ENCODE peak calls at places on chromosome 19, in seven cellular contexts. Z, L, T, A, G, U and R are unnamed samples.

GRCh38 chr19:45879971-45880370 is 6.0 kb downstream of the IRF2BP1 start:
- DNase-seq in Z (no peak), L (no peak), T (no peak), A (no peak), G (no peak), U (no peak), R (no peak)

GRCh38 chr19:13492128-13492527 is 14.2 kb downstream of the CACNA1A start:
- DNase-seq in Z (no peak), L (no peak), T (no peak), A (peak), G (no peak), U (no peak), R (no peak)

GRCh38 chr19:4516939-4517300 is 1.4 kb downstream of the PLIN4 start:
- DNase-seq in Z (no peak), L (no peak), T (no peak), A (no peak), G (no peak), U (no peak), R (no peak)

GRCh38 chr19:33438016-33438671 is 64.6 kb downstream of the CEBPG start:
- DNase-seq in Z (no peak), L (peak), T (peak), A (no peak), G (no peak), U (no peak), R (no peak)

GRCh38 chr19:15015946-15016542 is 33.2 kb upstream of the CASP14 start:
- DNase-seq in Z (no peak), L (no peak), T (no peak), A (peak), G (no peak), U (no peak), R (peak)

GRCh38 chr19:38266981-38267597 is 2.7 kb downstream of the SPINT2 start:
- DNase-seq in Z (no peak), L (no peak), T (no peak), A (peak), G (no peak), U (no peak), R (peak)

GRCh38 chr19:5339950-5340636 is 519 bp downstream of the PTPRS start:
- DNase-seq in Z (no peak), L (no peak), T (no peak), A (no peak), G (no peak), U (no peak), R (peak)

GRCh38 chr19:29380581-29380980 is 145.2 kb upstream of the VSTM2B start:
- DNase-seq in Z (no peak), L (peak), T (no peak), A (no peak), G (peak), U (peak), R (no peak)

GRCh38 chr19:17035842-17036424 is 9.3 kb upstream of the CPAMD8 start:
- DNase-seq in Z (peak), L (no peak), T (no peak), A (no peak), G (no peak), U (peak), R (peak)

GRCh38 chr19:17101686-17102628 is 26.4 kb downstream of the MYO9B start:
- DNase-seq in Z (no peak), L (no peak), T (no peak), A (no peak), G (no peak), U (no peak), R (no peak)

GRCh38 chr19:1567848-1568227 is 287 bp downstream of the MEX3D start:
- DNase-seq in Z (no peak), L (no peak), T (no peak), A (no peak), G (no peak), U (no peak), R (no peak)

GRCh38 chr19:12042893-12043292 is 7.4 kb upstream of the ZNF433 start:
- DNase-seq in Z (no peak), L (no peak), T (no peak), A (no peak), G (no peak), U (no peak), R (no peak)

GRCh38 chr19:4913996-4914735 is 4.9 kb downstream of the UHRF1 start:
- DNase-seq in Z (no peak), L (no peak), T (no peak), A (no peak), G (no peak), U (no peak), R (no peak)

GRCh38 chr19:16739546-16739945 is 19.9 kb downstream of the NWD1 start:
- DNase-seq in Z (no peak), L (no peak), T (no peak), A (no peak), G (no peak), U (no peak), R (no peak)

GRCh38 chr19:54345938-54346386 is 7.0 kb upstream of the LILRA4 start:
- DNase-seq in Z (peak), L (no peak), T (no peak), A (no peak), G (no peak), U (no peak), R (peak)

GRCh38 chr19:34317311-34317927 is 47.6 kb upstream of the GPI start:
- DNase-seq in Z (no peak), L (no peak), T (no peak), A (peak), G (peak), U (no peak), R (peak)

GRCh38 chr19:55176116-55176515 is 4.0 kb downstream of the SYT5 start:
- DNase-seq in Z (no peak), L (no peak), T (no peak), A (no peak), G (no peak), U (no peak), R (no peak)

GRCh38 chr19:54937926-54938325 is 9.4 kb downstream of the NLRP7 start:
- DNase-seq in Z (no peak), L (no peak), T (no peak), A (no peak), G (no peak), U (no peak), R (no peak)

GRCh38 chr19:50329146-50329925 is at the start of gene KCNC3:
- DNase-seq in Z (peak), L (peak), T (peak), A (peak), G (peak), U (peak), R (peak)

GRCh38 chr19:18290250-18291018 is 9.0 kb upstream of the JUND start:
- DNase-seq in Z (no peak), L (peak), T (no peak), A (no peak), G (no peak), U (peak), R (peak)

GRCh38 chr19:38513762-38514167 is 80.3 kb downstream of the RYR1 start:
- DNase-seq in Z (no peak), L (no peak), T (no peak), A (no peak), G (no peak), U (no peak), R (no peak)

GRCh38 chr19:1905071-1905862 is at the start of the genes ADAT3 and SCAMP4:
- DNase-seq in Z (peak), L (peak), T (peak), A (peak), G (peak), U (peak), R (peak)

GRCh38 chr19:39631626-39632025 is 24.1 kb upstream of the LGALS16 start:
- DNase-seq in Z (no peak), L (no peak), T (no peak), A (no peak), G (no peak), U (no peak), R (no peak)

GRCh38 chr19:28454083-28454482 is 758.9 kb downstream of the UQCRFS1 start:
- DNase-seq in Z (no peak), L (no peak), T (no peak), A (peak), G (no peak), U (no peak), R (no peak)

GRCh38 chr19:39200066-39200817 is 3.5 kb downstream of the NCCRP1 start:
- DNase-seq in Z (no peak), L (no peak), T (no peak), A (no peak), G (no peak), U (no peak), R (peak)

GRCh38 chr19:17447704-17448189 is 721 bp downstream of the TMEM221 start:
- DNase-seq in Z (no peak), L (no peak), T (no peak), A (no peak), G (no peak), U (peak), R (no peak)

GRCh38 chr19:53965091-53965490 is 2.4 kb downstream of the CACNG8 start:
- DNase-seq in Z (no peak), L (no peak), T (no peak), A (peak), G (no peak), U (no peak), R (no peak)

GRCh38 chr19:53581871-53582279 is 43.9 kb downstream of the ZNF331 start:
- DNase-seq in Z (no peak), L (no peak), T (no peak), A (no peak), G (no peak), U (no peak), R (no peak)

GRCh38 chr19:49772850-49773432 is 6.1 kb downstream of the AP2A1 start:
- DNase-seq in Z (no peak), L (no peak), T (no peak), A (no peak), G (no peak), U (no peak), R (no peak)

GRCh38 chr19:55212447-55212846 is 3.1 kb upstream of the PTPRH start:
- DNase-seq in Z (no peak), L (no peak), T (no peak), A (peak), G (no peak), U (no peak), R (no peak)

GRCh38 chr19:11698231-11698630 is 40.5 kb downstream of the ZNF823 start:
- DNase-seq in Z (no peak), L (no peak), T (no peak), A (no peak), G (no peak), U (no peak), R (no peak)

GRCh38 chr19:23799321-23799720 is 40.6 kb upstream of the ZNF681 start:
- DNase-seq in Z (no peak), L (no peak), T (no peak), A (no peak), G (no peak), U (no peak), R (no peak)
- H3K4me3 ChIP-seq in Z (no peak), L (no peak), T (no peak), A (no peak), G (no peak), U (no peak), R (no peak)

GRCh38 chr19:9621156-9622037 is at the start of gene ZNF561:
- DNase-seq in Z (peak), L (peak), T (peak), A (peak), G (peak), U (peak), R (peak)
- H3K4me3 ChIP-seq in Z (peak), L (peak), T (peak), A (peak), G (peak), U (peak), R (peak)

DNA sequence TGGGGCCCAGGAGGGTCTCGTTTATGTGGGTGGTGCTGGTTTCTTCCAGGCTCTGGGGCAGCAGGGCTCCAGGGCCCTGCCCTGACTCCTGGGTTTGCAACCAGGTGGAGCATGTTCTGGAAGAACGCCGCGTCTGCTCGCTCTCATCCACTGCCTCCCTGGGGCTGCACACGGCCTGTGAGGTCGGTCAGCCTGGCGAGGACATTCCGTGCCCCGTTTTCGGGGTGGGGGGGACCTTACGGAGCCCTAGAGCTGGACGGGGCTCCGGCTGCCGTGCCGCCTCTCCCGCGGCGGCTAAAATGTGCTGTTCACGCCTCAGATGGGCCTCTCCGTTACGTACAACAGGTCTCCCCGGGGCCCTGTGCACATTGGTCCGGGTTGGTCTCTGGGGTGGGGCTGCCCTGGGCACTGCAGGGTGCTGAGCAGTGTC is 3.3 kb downstream of the GNA11 start:
- DNase-seq in Z (no peak), L (peak), T (peak), A (no peak), G (no peak), U (peak), R (no peak)
- H3K4me3 ChIP-seq in Z (peak), L (peak), T (peak), A (no peak), G (no peak), U (peak), R (no peak)

GRCh38 chr19:10617409-10618121 is 7.8 kb upstream of the SLC44A2 start:
- DNase-seq in Z (no peak), L (no peak), T (no peak), A (peak), G (no peak), U (no peak), R (no peak)
- H3K4me3 ChIP-seq in Z (peak), L (no peak), T (no peak), A (no peak), G (no peak), U (no peak), R (no peak)

GRCh38 chr19:41248895-41249294 is 15.3 kb upstream of the HNRNPUL1 start:
- DNase-seq in Z (no peak), L (no peak), T (no peak), A (no peak), G (peak), U (no peak), R (no peak)

GRCh38 chr19:41241859-41242258 is 22.3 kb upstream of the HNRNPUL1 start:
- DNase-seq in Z (no peak), L (no peak), T (no peak), A (no peak), G (no peak), U (no peak), R (no peak)

GRCh38 chr19:41244117-41244516 is 20.1 kb upstream of the HNRNPUL1 start:
- DNase-seq in Z (no peak), L (no peak), T (no peak), A (no peak), G (no peak), U (no peak), R (no peak)

GRCh38 chr19:41249707-41250423 is 14.3 kb upstream of the HNRNPUL1 start:
- DNase-seq in Z (no peak), L (no peak), T (no peak), A (no peak), G (peak), U (no peak), R (no peak)

GRCh38 chr19:41245779-41246297 is 18.3 kb upstream of the HNRNPUL1 start:
- DNase-seq in Z (no peak), L (no peak), T (no peak), A (no peak), G (no peak), U (no peak), R (no peak)
- H3K4me3 ChIP-seq in Z (no peak), L (no peak), T (no peak), A (no peak), G (no peak), U (no peak), R (no peak)

GRCh38 chr19:341386-342127 is 3.0 kb downstream of the MIER2 start:
- DNase-seq in Z (no peak), L (peak), T (no peak), A (no peak), G (no peak), U (no peak), R (no peak)

GRCh38 chr19:343941-344624 is 513 bp downstream of the MIER2 start:
- DNase-seq in Z (no peak), L (peak), T (no peak), A (peak), G (no peak), U (no peak), R (no peak)

GRCh38 chr19:342128-342455 is 2.5 kb downstream of the MIER2 start:
- DNase-seq in Z (no peak), L (no peak), T (no peak), A (no peak), G (no peak), U (no peak), R (no peak)

GRCh38 chr19:343451-343931 is 1.1 kb downstream of the MIER2 start:
- DNase-seq in Z (no peak), L (peak), T (no peak), A (peak), G (no peak), U (no peak), R (no peak)

GRCh38 chr19:342801-343421 is 1.7 kb downstream of the MIER2 start:
- DNase-seq in Z (peak), L (peak), T (peak), A (peak), G (peak), U (peak), R (peak)
- H3K4me3 ChIP-seq in Z (peak), L (peak), T (peak), A (peak), G (no peak), U (peak), R (no peak)

GRCh38 chr19:8306235-8307054 is 1.7 kb downstream of the CD320 start:
- DNase-seq in Z (no peak), L (peak), T (no peak), A (no peak), G (peak), U (peak), R (peak)
- H3K4me3 ChIP-seq in Z (no peak), L (peak), T (no peak), A (no peak), G (no peak), U (peak), R (no peak)

GRCh38 chr19:48443262-48443661 is 2.5 kb upstream of the GRWD1 start:
- DNase-seq in Z (no peak), L (peak), T (no peak), A (no peak), G (peak), U (peak), R (peak)

GRCh38 chr19:48445256-48445605 is 552 bp upstream of the GRWD1 start:
- DNase-seq in Z (peak), L (no peak), T (no peak), A (peak), G (peak), U (no peak), R (no peak)

GRCh38 chr19:48444933-48445194 is 919 bp upstream of the GRWD1 start:
- DNase-seq in Z (no peak), L (no peak), T (no peak), A (no peak), G (no peak), U (no peak), R (no peak)

GRCh38 chr19:48443731-48444128 is 2.1 kb upstream of the GRWD1 start:
- DNase-seq in Z (no peak), L (peak), T (no peak), A (no peak), G (peak), U (no peak), R (no peak)

GRCh38 chr19:48444129-48444932 is 1.5 kb upstream of the GRWD1 start:
- DNase-seq in Z (no peak), L (peak), T (no peak), A (no peak), G (peak), U (no peak), R (no peak)
- H3K4me3 ChIP-seq in Z (peak), L (peak), T (peak), A (peak), G (no peak), U (peak), R (no peak)